ENCODE peak calls at places on chromosomes 13 and 19, in five cellular contexts. H is neuronal stem cell, P is fibroblast of lung, G is neural progenitor cell, S is DND-41. U is an unnamed sample. For H3K4me1, the result is how much of the 10 kb centered on the place peaks cover.

GRCh38 chr19:12789904-12790619 is 1.2 kb upstream of the JUNB start:
- DNase-seq in H (peak), P (peak), G (peak), S (peak), U (peak)

GRCh38 chr13:107977175-107977574 is 238.2 kb downstream of the LIG4 start:
- DNase-seq in H (no peak), P (no peak), G (no peak), S (no peak), U (no peak)

GRCh38 chr13:113863511-113864302 is at the start of gene GAS6:
- DNase-seq in H (peak), P (peak), G (peak), S (no peak), U (peak)

GRCh38 chr13:67139551-67139950 is 90.6 kb downstream of the PCDH9 start:
- DNase-seq in H (no peak), P (no peak), G (no peak), S (no peak), U (no peak)

GRCh38 chr19:8702350-8702749 is 3.8 kb upstream of the ACTL9 start:
- DNase-seq in H (no peak), P (no peak), G (no peak), S (peak), U (no peak)

GRCh38 chr19:22602631-22603272 is 31.4 kb upstream of the ZNF492 start:
- DNase-seq in H (no peak), P (no peak), G (no peak), S (no peak), U (no peak)

GRCh38 chr19:1076046-1076386 is 9.0 kb downstream of the ARHGAP45 start:
- DNase-seq in H (no peak), P (no peak), G (no peak), S (no peak), U (no peak)

GRCh38 chr13:98022210-98022609 is 68.7 kb downstream of the IPO5 start:
- DNase-seq in H (no peak), P (peak), G (no peak), S (no peak), U (no peak)

GRCh38 chr19:13846533-13847032 is 30.4 kb upstream of the NANOS3 start:
- DNase-seq in H (no peak), P (peak), G (peak), S (peak), U (peak)

GRCh38 chr19:57106646-57107235 is 13.0 kb upstream of the USP29 start:
- DNase-seq in H (no peak), P (no peak), G (no peak), S (no peak), U (no peak)

GRCh38 chr13:99197257-99197651 is 3.4 kb upstream of the UBAC2 start:
- DNase-seq in H (no peak), P (no peak), G (no peak), S (no peak), U (no peak)

GRCh38 chr13:32159147-32159869 is 127.7 kb downstream of the FRY start:
- DNase-seq in H (no peak), P (no peak), G (no peak), S (no peak), U (no peak)

GRCh38 chr19:54462072-54462712 is 1.4 kb downstream of the LENG9 start:
- DNase-seq in H (no peak), P (no peak), G (no peak), S (no peak), U (no peak)

GRCh38 chr13:50171585-50172282 is 156.5 kb downstream of the KCNRG start:
- DNase-seq in H (no peak), P (peak), G (no peak), S (no peak), U (no peak)

GRCh38 chr19:19261350-19262189 is 11.5 kb downstream of the TM6SF2 start:
- DNase-seq in H (peak), P (no peak), G (peak), S (no peak), U (no peak)

GRCh38 chr19:29583196-29584006 is 22.7 kb upstream of the POP4 start:
- DNase-seq in H (no peak), P (peak), G (no peak), S (no peak), U (no peak)

GRCh38 chr13:44692173-44692713 is 116.1 kb upstream of the TSC22D1 start:
- DNase-seq in H (no peak), P (peak), G (no peak), S (no peak), U (no peak)

GRCh38 chr19:44847144-44848035 is 1.3 kb downstream of the NECTIN2 start:
- DNase-seq in H (peak), P (peak), G (peak), S (no peak), U (no peak)

GRCh38 chr13:30216111-30216510 is 91.2 kb downstream of the KATNAL1 start:
- DNase-seq in H (no peak), P (no peak), G (no peak), S (no peak), U (no peak)

GRCh38 chr19:29884466-29884865 is 57.6 kb upstream of the URI1 start:
- DNase-seq in H (no peak), P (no peak), G (no peak), S (no peak), U (no peak)

GRCh38 chr19:33488826-33489225 is 32.8 kb downstream of the PEPD start:
- DNase-seq in H (no peak), P (no peak), G (no peak), S (no peak), U (no peak)

GRCh38 chr13:73901324-73902068 is 232.7 kb downstream of the KLF12 start:
- DNase-seq in H (no peak), P (no peak), G (no peak), S (no peak), U (no peak)

GRCh38 chr13:33968520-33969507 is 150.9 kb downstream of the RFC3 start:
- DNase-seq in H (no peak), P (no peak), G (no peak), S (no peak), U (no peak)

GRCh38 chr13:27971236-27971645 is 2.1 kb upstream of the CDX2 start:
- DNase-seq in H (no peak), P (no peak), G (peak), S (no peak), U (no peak)

GRCh38 chr19:37928527-37929286 is 21.7 kb downstream of the SIPA1L3 start:
- DNase-seq in H (no peak), P (no peak), G (no peak), S (no peak), U (no peak)

GRCh38 chr19:1027020-1027952 is 878 bp downstream of the CNN2 start:
- DNase-seq in H (peak), P (no peak), G (peak), S (no peak), U (peak)

GRCh38 chr19:10191347-10191746 is 3.4 kb downstream of the DNMT1 start:
- DNase-seq in H (no peak), P (peak), G (no peak), S (no peak), U (no peak)

DNA sequence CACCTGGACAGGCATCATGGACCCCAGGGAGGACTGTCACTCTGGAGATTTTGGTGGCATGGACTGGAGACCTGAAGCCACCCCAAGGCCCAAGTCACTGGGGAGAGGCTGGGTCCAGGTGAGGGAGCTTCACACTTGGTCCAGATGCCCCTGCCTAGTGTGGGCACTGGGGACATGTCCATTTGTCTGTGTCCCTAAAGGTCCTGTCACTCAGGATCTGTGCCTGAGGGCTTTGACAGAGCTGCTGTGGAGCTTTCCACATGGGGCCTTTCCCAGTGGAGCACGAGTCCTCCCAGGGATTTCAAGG is 40.5 kb upstream of the CEACAM8 start:
- DNase-seq in H (no peak), P (no peak), G (no peak), S (no peak), U (no peak)
- H2AFZ ChIP-seq in H (no peak), P (peak), G (no peak), S (no peak), U (peak)

DNA sequence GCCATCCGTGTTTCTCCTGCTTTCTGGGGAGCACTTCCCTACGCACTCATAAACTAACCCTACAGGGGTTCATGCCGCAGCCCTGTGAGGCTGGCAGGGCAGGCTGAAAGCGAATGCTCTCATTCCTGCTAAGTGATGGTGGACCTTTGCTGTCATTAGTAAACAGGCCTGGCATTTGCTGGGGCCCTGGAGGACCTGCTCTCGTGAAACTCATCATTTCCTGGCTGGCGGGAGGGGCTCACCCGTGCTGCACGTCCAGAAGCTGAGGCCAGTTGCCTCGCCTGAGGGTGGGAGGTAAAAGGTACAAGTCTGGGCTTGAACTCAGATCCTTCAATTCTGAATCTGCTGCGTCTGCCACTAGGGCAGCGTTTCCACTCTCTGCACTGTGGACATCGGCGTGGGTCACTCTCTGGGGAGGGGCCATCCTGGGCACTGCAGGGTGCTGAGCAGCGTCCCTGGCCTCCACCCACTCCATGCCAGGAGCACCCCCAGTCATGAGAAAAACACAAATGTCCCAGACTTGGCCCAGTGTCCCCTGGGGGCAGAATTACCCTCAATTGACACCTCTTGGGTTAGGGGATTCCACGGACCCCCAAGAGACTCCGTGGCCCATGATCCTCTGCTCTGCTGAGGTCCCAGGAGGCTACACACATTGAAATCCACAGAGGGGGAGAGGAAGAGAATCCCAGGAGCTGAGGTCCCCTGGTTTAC is 7.0 kb downstream of the MOB3A start:
- DNase-seq in H (no peak), P (peak), G (no peak), S (no peak), U (peak)
- H3K4me1 ChIP-seq in H (under half), P (under half), G (under half), S (half or more), U (half or more)

GRCh38 chr13:42009057-42009456 is 39.4 kb upstream of the DGKH start:
- DNase-seq in H (no peak), P (no peak), G (no peak), S (no peak), U (no peak)

GRCh38 chr13:42017264-42017663 is 31.2 kb upstream of the DGKH start:
- DNase-seq in H (no peak), P (no peak), G (no peak), S (no peak), U (no peak)

GRCh38 chr13:42007844-42008243 is 40.6 kb upstream of the DGKH start:
- DNase-seq in H (no peak), P (peak), G (no peak), S (no peak), U (no peak)

GRCh38 chr13:42014119-42014518 is 34.3 kb upstream of the DGKH start:
- DNase-seq in H (no peak), P (no peak), G (no peak), S (no peak), U (no peak)

GRCh38 chr13:42011601-42012401 is 36.6 kb upstream of the DGKH start:
- DNase-seq in H (no peak), P (no peak), G (peak), S (no peak), U (no peak)
- H3K4me3 ChIP-seq in H (no peak), P (no peak), G (no peak), S (no peak), U (no peak)

GRCh38 chr13:41501281-41501680 is 43.9 kb downstream of the RGCC start:
- DNase-seq in H (no peak), P (no peak), G (no peak), S (no peak), U (no peak)
- H2AFZ ChIP-seq in H (no peak), P (no peak), G (no peak), S (no peak), U (peak)

GRCh38 chr13:110280996-110281688 is 25.8 kb downstream of the COL4A1 start:
- DNase-seq in H (no peak), P (no peak), G (no peak), S (no peak), U (no peak)

GRCh38 chr13:110281736-110282135 is 25.2 kb downstream of the COL4A1 start:
- DNase-seq in H (no peak), P (no peak), G (no peak), S (no peak), U (no peak)

GRCh38 chr13:110279684-110280083 is 27.3 kb downstream of the COL4A1 start:
- DNase-seq in H (no peak), P (no peak), G (no peak), S (no peak), U (no peak)

GRCh38 chr13:110278859-110279258 is 28.1 kb downstream of the COL4A1 start:
- DNase-seq in H (no peak), P (no peak), G (no peak), S (no peak), U (no peak)

DNA sequence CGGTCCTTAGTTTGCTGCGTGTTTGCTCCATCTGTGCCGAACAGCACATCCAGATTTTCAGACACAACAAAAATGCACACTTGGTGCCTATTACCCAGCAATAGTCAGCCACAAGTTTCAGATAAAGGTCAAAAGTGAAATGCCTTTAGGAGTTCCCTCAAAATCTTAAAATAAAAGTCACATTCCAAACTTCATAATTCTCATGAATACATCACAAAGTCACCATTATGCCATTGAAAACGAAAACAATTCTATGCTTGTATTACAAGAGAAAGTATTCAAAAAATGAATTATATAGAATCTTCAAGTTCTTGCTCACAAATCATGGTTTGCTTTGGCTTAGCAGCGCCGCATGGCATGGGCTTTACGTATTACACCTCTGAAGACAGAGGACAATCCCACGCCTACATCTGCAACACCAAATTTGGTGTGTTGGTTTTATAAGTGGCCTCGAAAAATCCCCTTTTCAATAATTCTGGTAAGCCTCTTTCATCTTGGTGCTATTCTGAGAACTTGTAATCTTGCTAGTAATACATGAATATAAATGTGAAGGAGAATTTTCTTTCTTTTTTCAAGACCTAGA is 26.6 kb downstream of the COL4A1 start:
- DNase-seq in H (no peak), P (no peak), G (no peak), S (no peak), U (no peak)
- H3K4me1 ChIP-seq in H (under half), P (under half), G (under half), S (under half), U (under half)

GRCh38 chr19:35000338-35000646 is 169 bp downstream of the GRAMD1A start:
- DNase-seq in H (no peak), P (no peak), G (no peak), S (no peak), U (no peak)

GRCh38 chr19:34999498-35000337 is at the start of gene GRAMD1A:
- DNase-seq in H (peak), P (peak), G (peak), S (peak), U (peak)

GRCh38 chr19:34998777-34999497 is 1.2 kb upstream of the GRAMD1A start:
- DNase-seq in H (no peak), P (no peak), G (no peak), S (no peak), U (no peak)

GRCh38 chr19:35002037-35002535 is 2.0 kb downstream of the GRAMD1A start:
- DNase-seq in H (no peak), P (no peak), G (no peak), S (no peak), U (no peak)

GRCh38 chr19:35000647-35001501 is 751 bp downstream of the GRAMD1A start:
- DNase-seq in H (no peak), P (peak), G (peak), S (peak), U (peak)
- H3K4me3 ChIP-seq in H (peak), P (peak), G (peak), S (peak), U (peak)